ENCODE peak calls at places on chromosomes 12 and 14, in seven cellular contexts. One of them, this sample, is unnamed.

GRCh38 chr12:43692064-43692463 is 66.5 kb downstream of the PUS7L start:
- DNase-seq in heart right ventricle: no peak
- DNase-seq in body of pancreas: no peak
- DNase-seq in right atrium auricular region: no peak
- DNase-seq in fibroblast of lung: peak
- DNase-seq in GM12865: no peak
- DNase-seq in lower lobe of right lung: no peak
- DNase-seq in this sample: no peak

GRCh38 chr12:20305470-20305869 is 62.9 kb upstream of the PDE3A start:
- DNase-seq in fibroblast of lung: no peak
- DNase-seq in GM12865: no peak
- DNase-seq in lower lobe of right lung: no peak
- DNase-seq in body of pancreas: no peak
- DNase-seq in heart right ventricle: no peak
- DNase-seq in right atrium auricular region: no peak
- DNase-seq in this sample: no peak

GRCh38 chr12:88247241-88247643 is 105.1 kb downstream of the TMTC3 start:
- DNase-seq in heart right ventricle: no peak
- DNase-seq in body of pancreas: no peak
- DNase-seq in GM12865: no peak
- DNase-seq in right atrium auricular region: no peak
- DNase-seq in fibroblast of lung: peak
- DNase-seq in lower lobe of right lung: no peak
- DNase-seq in this sample: no peak

GRCh38 chr12:89348894-89349669 is 3.2 kb downstream of the DUSP6 start:
- DNase-seq in right atrium auricular region: no peak
- DNase-seq in GM12865: no peak
- DNase-seq in heart right ventricle: no peak
- DNase-seq in body of pancreas: no peak
- DNase-seq in lower lobe of right lung: no peak
- DNase-seq in fibroblast of lung: no peak
- DNase-seq in this sample: no peak

GRCh38 chr14:29521526-29522137 is 406.0 kb downstream of the PRKD1 start:
- DNase-seq in lower lobe of right lung: no peak
- DNase-seq in right atrium auricular region: no peak
- DNase-seq in body of pancreas: no peak
- DNase-seq in GM12865: peak
- DNase-seq in fibroblast of lung: no peak
- DNase-seq in heart right ventricle: no peak
- DNase-seq in this sample: no peak

GRCh38 chr12:66236969-66237368 is 48.0 kb downstream of the IRAK3 start:
- DNase-seq in fibroblast of lung: no peak
- DNase-seq in heart right ventricle: no peak
- DNase-seq in GM12865: no peak
- DNase-seq in lower lobe of right lung: no peak
- DNase-seq in body of pancreas: no peak
- DNase-seq in right atrium auricular region: no peak
- DNase-seq in this sample: no peak

GRCh38 chr14:69093551-69094421 is 59.1 kb downstream of the DCAF5 start:
- DNase-seq in body of pancreas: no peak
- DNase-seq in GM12865: no peak
- DNase-seq in right atrium auricular region: no peak
- DNase-seq in lower lobe of right lung: no peak
- DNase-seq in fibroblast of lung: peak
- DNase-seq in heart right ventricle: no peak
- DNase-seq in this sample: no peak

GRCh38 chr12:49537709-49538601 is 875 bp upstream of the KCNH3 start:
- DNase-seq in body of pancreas: no peak
- DNase-seq in lower lobe of right lung: no peak
- DNase-seq in fibroblast of lung: no peak
- DNase-seq in GM12865: no peak
- DNase-seq in heart right ventricle: no peak
- DNase-seq in right atrium auricular region: no peak
- DNase-seq in this sample: peak

GRCh38 chr12:68259318-68259940 is 6.0 kb upstream of the IL22 start:
- DNase-seq in fibroblast of lung: peak
- DNase-seq in body of pancreas: no peak
- DNase-seq in lower lobe of right lung: no peak
- DNase-seq in heart right ventricle: no peak
- DNase-seq in right atrium auricular region: no peak
- DNase-seq in GM12865: peak
- DNase-seq in this sample: no peak

GRCh38 chr12:43621262-43621661 is 69.3 kb upstream of the ADAMTS20 start:
- DNase-seq in body of pancreas: no peak
- DNase-seq in heart right ventricle: no peak
- DNase-seq in fibroblast of lung: no peak
- DNase-seq in GM12865: no peak
- DNase-seq in right atrium auricular region: no peak
- DNase-seq in lower lobe of right lung: no peak
- DNase-seq in this sample: no peak

GRCh38 chr12:92398565-92399309 is 253.1 kb upstream of the BTG1 start:
- DNase-seq in body of pancreas: no peak
- DNase-seq in lower lobe of right lung: no peak
- DNase-seq in heart right ventricle: no peak
- DNase-seq in GM12865: peak
- DNase-seq in fibroblast of lung: no peak
- DNase-seq in right atrium auricular region: no peak
- DNase-seq in this sample: peak

GRCh38 chr14:103142903-103143302 is 19.6 kb downstream of the TNFAIP2 start:
- DNase-seq in body of pancreas: no peak
- DNase-seq in fibroblast of lung: no peak
- DNase-seq in GM12865: no peak
- DNase-seq in lower lobe of right lung: no peak
- DNase-seq in heart right ventricle: no peak
- DNase-seq in right atrium auricular region: no peak
- DNase-seq in this sample: no peak

GRCh38 chr14:70714055-70714550 is 72.4 kb downstream of the TTC9 start:
- DNase-seq in GM12865: peak
- DNase-seq in right atrium auricular region: no peak
- DNase-seq in fibroblast of lung: peak
- DNase-seq in body of pancreas: peak
- DNase-seq in lower lobe of right lung: no peak
- DNase-seq in heart right ventricle: no peak
- DNase-seq in this sample: peak

GRCh38 chr14:100783630-100784321 is 42.1 kb upstream of the MEG3 start:
- DNase-seq in lower lobe of right lung: no peak
- DNase-seq in body of pancreas: no peak
- DNase-seq in right atrium auricular region: no peak
- DNase-seq in fibroblast of lung: no peak
- DNase-seq in heart right ventricle: no peak
- DNase-seq in GM12865: no peak
- DNase-seq in this sample: no peak

GRCh38 chr14:43204816-43205215 is 1302.3 kb downstream of the FSCB start:
- DNase-seq in right atrium auricular region: no peak
- DNase-seq in heart right ventricle: no peak
- DNase-seq in lower lobe of right lung: no peak
- DNase-seq in body of pancreas: no peak
- DNase-seq in GM12865: no peak
- DNase-seq in fibroblast of lung: no peak
- DNase-seq in this sample: no peak

GRCh38 chr14:24095196-24096068 is 1.3 kb downstream of the PCK2 start:
- DNase-seq in heart right ventricle: no peak
- DNase-seq in body of pancreas: no peak
- DNase-seq in fibroblast of lung: peak
- DNase-seq in right atrium auricular region: peak
- DNase-seq in GM12865: peak
- DNase-seq in lower lobe of right lung: peak
- DNase-seq in this sample: peak

GRCh38 chr14:89165189-89165809 is 251.7 kb downstream of the FOXN3 start:
- DNase-seq in heart right ventricle: no peak
- DNase-seq in fibroblast of lung: no peak
- DNase-seq in right atrium auricular region: no peak
- DNase-seq in body of pancreas: no peak
- DNase-seq in lower lobe of right lung: no peak
- DNase-seq in GM12865: peak
- DNase-seq in this sample: no peak
- H3K4me3 ChIP-seq in heart right ventricle: peak
- H3K4me3 ChIP-seq in fibroblast of lung: peak
- H3K4me3 ChIP-seq in right atrium auricular region: peak
- H3K4me3 ChIP-seq in body of pancreas: no peak
- H3K4me3 ChIP-seq in lower lobe of right lung: peak
- H3K4me3 ChIP-seq in GM12865: peak
- H3K4me3 ChIP-seq in this sample: peak

GRCh38 chr12:32666510-32666909 is 12.6 kb upstream of the DNM1L start:
- DNase-seq in lower lobe of right lung: no peak
- DNase-seq in body of pancreas: no peak
- DNase-seq in GM12865: no peak
- DNase-seq in right atrium auricular region: no peak
- DNase-seq in heart right ventricle: no peak
- DNase-seq in fibroblast of lung: peak
- DNase-seq in this sample: no peak
- H3K4me3 ChIP-seq in lower lobe of right lung: peak
- H3K4me3 ChIP-seq in body of pancreas: no peak
- H3K4me3 ChIP-seq in GM12865: no peak
- H3K4me3 ChIP-seq in right atrium auricular region: no peak
- H3K4me3 ChIP-seq in heart right ventricle: no peak
- H3K4me3 ChIP-seq in fibroblast of lung: no peak
- H3K4me3 ChIP-seq in this sample: no peak

DNA sequence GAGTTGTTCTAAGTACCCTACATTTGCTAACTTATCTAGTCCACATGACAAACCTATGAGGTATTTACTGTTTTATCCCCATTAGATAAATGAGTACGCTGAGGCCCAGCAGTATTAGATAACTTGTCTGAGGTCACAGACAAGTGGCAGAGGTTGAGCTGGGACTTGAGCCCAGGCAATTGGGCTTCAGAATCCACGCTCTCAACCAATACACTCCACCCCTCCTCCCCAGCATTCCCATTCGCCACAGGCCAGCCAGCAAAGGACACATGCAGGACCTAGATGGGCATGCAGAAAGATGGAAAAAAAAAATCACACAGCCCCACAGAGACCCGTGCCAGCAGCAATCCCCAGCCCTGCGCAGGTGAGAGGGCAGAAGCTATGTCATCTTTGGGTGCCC is 12.4 kb downstream of the HDAC7 start:
- DNase-seq in heart right ventricle: no peak
- DNase-seq in body of pancreas: no peak
- DNase-seq in fibroblast of lung: no peak
- DNase-seq in right atrium auricular region: no peak
- DNase-seq in lower lobe of right lung: no peak
- DNase-seq in GM12865: no peak
- DNase-seq in this sample: no peak
- H3K4me3 ChIP-seq in heart right ventricle: no peak
- H3K4me3 ChIP-seq in body of pancreas: no peak
- H3K4me3 ChIP-seq in fibroblast of lung: no peak
- H3K4me3 ChIP-seq in right atrium auricular region: no peak
- H3K4me3 ChIP-seq in lower lobe of right lung: no peak
- H3K4me3 ChIP-seq in GM12865: no peak
- H3K4me3 ChIP-seq in this sample: peak

GRCh38 chr12:4274960-4275868 is 1.7 kb downstream of the CCND2 start:
- DNase-seq in right atrium auricular region: no peak
- DNase-seq in fibroblast of lung: peak
- DNase-seq in lower lobe of right lung: no peak
- DNase-seq in GM12865: no peak
- DNase-seq in body of pancreas: peak
- DNase-seq in heart right ventricle: peak
- DNase-seq in this sample: peak
- H3K4me3 ChIP-seq in right atrium auricular region: peak
- H3K4me3 ChIP-seq in fibroblast of lung: no peak
- H3K4me3 ChIP-seq in lower lobe of right lung: peak
- H3K4me3 ChIP-seq in GM12865: peak
- H3K4me3 ChIP-seq in body of pancreas: peak
- H3K4me3 ChIP-seq in heart right ventricle: peak
- H3K4me3 ChIP-seq in this sample: peak

GRCh38 chr14:105487449-105487985 is 831 bp downstream of the CRIP1 start:
- DNase-seq in heart right ventricle: peak
- DNase-seq in GM12865: peak
- DNase-seq in fibroblast of lung: no peak
- DNase-seq in right atrium auricular region: peak
- DNase-seq in lower lobe of right lung: peak
- DNase-seq in body of pancreas: no peak
- DNase-seq in this sample: peak
- H3K4me3 ChIP-seq in heart right ventricle: peak
- H3K4me3 ChIP-seq in GM12865: peak
- H3K4me3 ChIP-seq in fibroblast of lung: no peak
- H3K4me3 ChIP-seq in right atrium auricular region: peak
- H3K4me3 ChIP-seq in lower lobe of right lung: peak
- H3K4me3 ChIP-seq in body of pancreas: no peak
- H3K4me3 ChIP-seq in this sample: peak

GRCh38 chr14:20998674-20999366 is at the start of gene SLC39A2:
- DNase-seq in GM12865: no peak
- DNase-seq in right atrium auricular region: peak
- DNase-seq in heart right ventricle: peak
- DNase-seq in fibroblast of lung: peak
- DNase-seq in body of pancreas: no peak
- DNase-seq in lower lobe of right lung: no peak
- DNase-seq in this sample: no peak
- H3K4me3 ChIP-seq in GM12865: no peak
- H3K4me3 ChIP-seq in right atrium auricular region: no peak
- H3K4me3 ChIP-seq in heart right ventricle: no peak
- H3K4me3 ChIP-seq in fibroblast of lung: no peak
- H3K4me3 ChIP-seq in body of pancreas: no peak
- H3K4me3 ChIP-seq in lower lobe of right lung: no peak
- H3K4me3 ChIP-seq in this sample: no peak

GRCh38 chr12:125164541-125164940 is 99.3 kb downstream of the AACS start:
- DNase-seq in right atrium auricular region: no peak
- DNase-seq in fibroblast of lung: no peak
- DNase-seq in heart right ventricle: no peak
- DNase-seq in lower lobe of right lung: no peak
- DNase-seq in GM12865: no peak
- DNase-seq in body of pancreas: no peak
- DNase-seq in this sample: no peak
- H3K4me3 ChIP-seq in right atrium auricular region: no peak
- H3K4me3 ChIP-seq in fibroblast of lung: no peak
- H3K4me3 ChIP-seq in heart right ventricle: no peak
- H3K4me3 ChIP-seq in lower lobe of right lung: no peak
- H3K4me3 ChIP-seq in GM12865: no peak
- H3K4me3 ChIP-seq in body of pancreas: no peak
- H3K4me3 ChIP-seq in this sample: no peak

GRCh38 chr14:38212996-38213395 is 5.3 kb downstream of the SSTR1 start:
- DNase-seq in lower lobe of right lung: no peak
- DNase-seq in fibroblast of lung: peak
- DNase-seq in right atrium auricular region: no peak
- DNase-seq in GM12865: no peak
- DNase-seq in body of pancreas: no peak
- DNase-seq in heart right ventricle: no peak
- DNase-seq in this sample: no peak
- H3K4me3 ChIP-seq in lower lobe of right lung: no peak
- H3K4me3 ChIP-seq in fibroblast of lung: no peak
- H3K4me3 ChIP-seq in right atrium auricular region: no peak
- H3K4me3 ChIP-seq in GM12865: no peak
- H3K4me3 ChIP-seq in body of pancreas: no peak
- H3K4me3 ChIP-seq in heart right ventricle: no peak
- H3K4me3 ChIP-seq in this sample: no peak

This sample was measured in CD4-positive, CD25-positive, alpha-beta regulatory T cell.